ENCODE peak calls at places on chromosomes 2 and 18, in seven cellular contexts. M, R, K, O, X, W and F are unnamed samples. For H3K4me1, the result is how much of the 10 kb centered on the place peaks cover.

GRCh38 chr18:23851470-23852002 is 162.3 kb downstream of the LAMA3 start:
- DNase-seq in M (no peak), R (no peak), K (peak), O (no peak), X (no peak), W (no peak), F (no peak)

GRCh38 chr2:219656523-219656922 is 29.1 kb downstream of the SLC4A3 start:
- DNase-seq in M (no peak), R (no peak), K (no peak), O (no peak), X (no peak), W (no peak), F (no peak)

GRCh38 chr2:196066794-196067382 is 1.7 kb downstream of the DNAH7 start:
- DNase-seq in M (no peak), R (no peak), K (no peak), O (no peak), X (peak), W (no peak), F (peak)

GRCh38 chr2:239164281-239164871 is 236.4 kb downstream of the HDAC4 start:
- DNase-seq in M (no peak), R (peak), K (no peak), O (no peak), X (no peak), W (peak), F (no peak)

GRCh38 chr2:207768168-207768890 is 1.4 kb downstream of the FZD5 start:
- DNase-seq in M (no peak), R (peak), K (peak), O (peak), X (peak), W (peak), F (peak)

GRCh38 chr2:47038656-47039501 is 116.2 kb downstream of the STPG4 start:
- DNase-seq in M (no peak), R (no peak), K (peak), O (no peak), X (no peak), W (no peak), F (no peak)

GRCh38 chr2:131104487-131105155 is 515 bp upstream of the PLEKHB2 start:
- DNase-seq in M (peak), R (peak), K (peak), O (peak), X (peak), W (peak), F (peak)

GRCh38 chr18:70384181-70384790 is 95.4 kb downstream of the SOCS6 start:
- DNase-seq in M (no peak), R (no peak), K (no peak), O (peak), X (peak), W (no peak), F (no peak)

GRCh38 chr2:190804182-190804795 is 76.3 kb upstream of the GLS start:
- DNase-seq in M (peak), R (no peak), K (no peak), O (no peak), X (peak), W (no peak), F (peak)

GRCh38 chr2:88212251-88212790 is 42.2 kb downstream of the THNSL2 start:
- DNase-seq in M (no peak), R (no peak), K (no peak), O (no peak), X (no peak), W (no peak), F (no peak)

GRCh38 chr2:11097038-11097720 is 58.1 kb upstream of the SLC66A3 start:
- DNase-seq in M (no peak), R (peak), K (no peak), O (no peak), X (no peak), W (no peak), F (no peak)

GRCh38 chr2:148568597-148568996 is 76.0 kb upstream of the EPC2 start:
- DNase-seq in M (no peak), R (no peak), K (no peak), O (no peak), X (no peak), W (no peak), F (no peak)

GRCh38 chr2:112701092-112701491 is 19.7 kb upstream of the NT5DC4 start:
- DNase-seq in M (no peak), R (no peak), K (no peak), O (no peak), X (no peak), W (no peak), F (no peak)

GRCh38 chr2:144084114-144084661 is 435.7 kb downstream of the ZEB2 start:
- DNase-seq in M (no peak), R (no peak), K (no peak), O (no peak), X (no peak), W (no peak), F (no peak)

GRCh38 chr2:225025917-225026571 is 16.2 kb downstream of the DOCK10 start:
- DNase-seq in M (no peak), R (no peak), K (no peak), O (no peak), X (no peak), W (peak), F (no peak)

GRCh38 chr2:39981877-39982276 is 202.8 kb upstream of the THUMPD2 start:
- DNase-seq in M (no peak), R (no peak), K (no peak), O (no peak), X (peak), W (no peak), F (no peak)

GRCh38 chr2:26917135-26917836 is 53.2 kb upstream of the MAPRE3 start:
- DNase-seq in M (no peak), R (no peak), K (no peak), O (no peak), X (no peak), W (no peak), F (no peak)

GRCh38 chr2:215432759-215433594 is 2.9 kb downstream of the FN1 start:
- DNase-seq in M (no peak), R (no peak), K (no peak), O (no peak), X (no peak), W (no peak), F (no peak)

GRCh38 chr2:217981084-217981730 is 21.6 kb downstream of the TNS1 start:
- DNase-seq in M (no peak), R (no peak), K (peak), O (no peak), X (no peak), W (no peak), F (no peak)

GRCh38 chr18:3520230-3521085 is 70.5 kb downstream of the TGIF1 start:
- DNase-seq in M (no peak), R (no peak), K (no peak), O (no peak), X (no peak), W (no peak), F (no peak)

GRCh38 chr18:76593838-76594237 is 98.8 kb upstream of the ZNF516 start:
- DNase-seq in M (no peak), R (no peak), K (no peak), O (no peak), X (no peak), W (no peak), F (no peak)

GRCh38 chr2:237201461-237202287 is 116.0 kb downstream of the COPS8 start:
- DNase-seq in M (no peak), R (peak), K (no peak), O (peak), X (peak), W (no peak), F (no peak)

GRCh38 chr2:241739651-241740050 is 5.2 kb downstream of the D2HGDH start:
- DNase-seq in M (no peak), R (no peak), K (no peak), O (no peak), X (no peak), W (no peak), F (no peak)

GRCh38 chr2:134420256-134420655 is 166.4 kb downstream of the MGAT5 start:
- DNase-seq in M (no peak), R (no peak), K (no peak), O (no peak), X (no peak), W (no peak), F (no peak)

GRCh38 chr18:44729631-44730101 is 49.0 kb downstream of the SETBP1 start:
- DNase-seq in M (no peak), R (no peak), K (no peak), O (peak), X (peak), W (no peak), F (no peak)

GRCh38 chr18:44733069-44733753 is 52.5 kb downstream of the SETBP1 start:
- DNase-seq in M (peak), R (no peak), K (no peak), O (no peak), X (no peak), W (no peak), F (no peak)

GRCh38 chr18:44732604-44733003 is 51.9 kb downstream of the SETBP1 start:
- DNase-seq in M (no peak), R (no peak), K (peak), O (no peak), X (no peak), W (no peak), F (no peak)

GRCh38 chr18:44731866-44732555 is 51.3 kb downstream of the SETBP1 start:
- DNase-seq in M (no peak), R (no peak), K (no peak), O (no peak), X (no peak), W (no peak), F (no peak)

GRCh38 chr18:44731160-44731865 is 50.6 kb downstream of the SETBP1 start:
- DNase-seq in M (no peak), R (no peak), K (no peak), O (no peak), X (no peak), W (no peak), F (no peak)
- H3K4me1 ChIP-seq in M (under half), R (under half), K (under half), O (under half), X (under half), W (under half), F (under half)

GRCh38 chr2:6919912-6920905 is 3.0 kb downstream of the RNF144A start:
- DNase-seq in M (no peak), R (no peak), K (peak), O (no peak), X (no peak), W (no peak), F (no peak)
- H3K4me1 ChIP-seq in M (half or more), R (under half), K (half or more), O (under half), X (under half), W (under half), F (under half)

DNA sequence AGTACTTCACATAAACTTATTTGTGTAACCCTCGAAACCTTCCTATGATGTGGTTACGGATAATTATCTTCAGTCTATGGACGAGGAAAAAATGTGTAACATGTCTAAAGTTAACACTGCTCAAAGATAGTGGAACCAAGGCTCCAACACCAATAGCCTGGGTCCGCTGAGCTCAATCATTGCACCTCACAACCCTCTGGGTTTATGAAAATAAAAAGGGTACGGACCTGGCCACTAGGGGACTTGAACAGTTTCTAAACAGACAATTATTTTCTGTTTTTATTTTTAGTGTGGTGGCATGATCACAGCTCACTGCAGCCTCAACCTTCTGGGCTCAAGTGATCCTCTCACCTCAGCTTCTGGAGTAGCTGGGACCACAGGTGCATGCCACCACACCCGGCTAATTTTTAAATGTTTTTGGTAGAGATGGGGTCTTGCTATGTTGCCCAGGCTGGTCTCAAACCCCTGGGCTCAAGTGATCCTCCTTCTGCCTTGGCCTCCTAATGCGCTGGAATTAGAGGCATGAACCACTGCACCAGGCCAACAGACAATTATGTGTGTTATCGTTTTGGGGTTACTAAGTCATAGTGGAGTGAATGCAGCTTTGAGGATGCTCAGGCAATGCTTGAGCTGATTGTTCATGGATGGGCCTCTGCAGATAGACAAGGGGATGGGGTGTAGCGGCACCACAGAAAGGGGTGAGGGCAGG is 10.1 kb downstream of the CASP8 start:
- DNase-seq in M (no peak), R (no peak), K (no peak), O (no peak), X (no peak), W (no peak), F (no peak)
- H3K4me1 ChIP-seq in M (under half), R (under half), K (under half), O (under half), X (under half), W (under half), F (half or more)

GRCh38 chr2:205723174-205723573 is 40.9 kb downstream of the NRP2 start:
- DNase-seq in M (no peak), R (no peak), K (no peak), O (no peak), X (no peak), W (no peak), F (no peak)
- H3K4me1 ChIP-seq in M (half or more), R (under half), K (under half), O (under half), X (under half), W (under half), F (under half)

GRCh38 chr18:57771626-57772025 is 31.5 kb downstream of the ATP8B1 start:
- DNase-seq in M (no peak), R (no peak), K (no peak), O (no peak), X (no peak), W (no peak), F (no peak)
- H3K4me1 ChIP-seq in M (under half), R (half or more), K (half or more), O (under half), X (under half), W (half or more), F (under half)